ENCODE peak calls at places on chromosome 22, in four cellular contexts. E is CD8-positive, alpha-beta T cell; H is brain microvascular endothelial cell; U is gastrocnemius medialis. A is an unnamed sample.

GRCh38 chr22:23769321-23769965 is 1.7 kb upstream of the CHCHD10 start:
- DNase-seq in E (no peak), U (no peak), H (no peak), A (no peak)

GRCh38 chr22:46660604-46661201 is 40.5 kb downstream of the GRAMD4 start:
- DNase-seq in U (no peak), H (no peak), E (no peak), A (no peak)

GRCh38 chr22:44365196-44365802 is 52.5 kb upstream of the SHISAL1 start:
- DNase-seq in H (no peak), U (no peak), E (no peak), A (no peak)

GRCh38 chr22:45499746-45500145 is 2.9 kb upstream of the FBLN1 start:
- DNase-seq in U (peak; percentile 60), E (no peak), H (no peak), A (no peak)

GRCh38 chr22:43013355-43014061 is 1.4 kb downstream of the PACSIN2 start:
- DNase-seq in E (no peak), U (peak; percentile 61), H (no peak), A (no peak)

GRCh38 chr22:39238966-39239510 is 5.7 kb downstream of the PDGFB start:
- DNase-seq in U (no peak), H (no peak), E (no peak), A (no peak)

GRCh38 chr22:44710474-44711235 is 8.7 kb downstream of the PRR5 start:
- DNase-seq in E (peak; percentile 75), U (no peak), H (no peak), A (no peak)

GRCh38 chr22:43945632-43946390 is 9.4 kb upstream of the SAMM50 start:
- DNase-seq in U (peak; percentile 33), H (peak; percentile 72), E (peak; percentile 72), A (no peak)

GRCh38 chr22:47175761-47176359 is 413.4 kb downstream of the TBC1D22A start:
- DNase-seq in H (no peak), U (no peak), E (no peak), A (no peak)

GRCh38 chr22:44139773-44140172 is 41.0 kb upstream of the PARVG start:
- DNase-seq in E (no peak), U (no peak), H (no peak), A (no peak)

GRCh38 chr22:46308283-46308988 is 11.8 kb downstream of the GTSE1 start:
- DNase-seq in E (no peak), U (no peak), H (no peak), A (no peak)

GRCh38 chr22:19701420-19702145 is 12.7 kb upstream of the SEPTIN5 start:
- DNase-seq in U (no peak), H (no peak), E (no peak), A (no peak)

GRCh38 chr22:25375683-25376082 is 156.2 kb downstream of the CRYBB2 start:
- DNase-seq in U (no peak), H (no peak), E (no peak), A (no peak)

GRCh38 chr22:32850591-32851517 is 49.3 kb downstream of the TIMP3 start:
- DNase-seq in E (no peak), U (peak; percentile 78), H (no peak), A (no peak)

GRCh38 chr22:40533712-40534378 is 102.7 kb downstream of the MRTFA start:
- DNase-seq in E (peak; percentile 60), H (peak; percentile 69), U (no peak), A (no peak)

GRCh38 chr22:19679476-19680099 is 34.7 kb upstream of the SEPTIN5 start:
- DNase-seq in E (peak; percentile 72), H (no peak), U (peak; percentile 25), A (no peak)

GRCh38 chr22:23751441-23751996 is 607 bp upstream of the ZNF70 start:
- DNase-seq in U (peak; percentile 56), H (no peak), E (no peak), A (no peak)

GRCh38 chr22:40712311-40712710 is 33.0 kb downstream of the MCHR1 start:
- DNase-seq in U (no peak), E (no peak), H (no peak), A (no peak)

GRCh38 chr22:19092725-19093124 is 29.5 kb downstream of the DGCR2 start:
- DNase-seq in U (no peak), H (no peak), E (no peak), A (no peak)

GRCh38 chr22:47967841-47968240 is 1205.4 kb downstream of the TBC1D22A start:
- DNase-seq in U (no peak), E (no peak), H (no peak), A (no peak)

GRCh38 chr22:33451851-33452469 is 393.8 kb upstream of the SYN3 start:
- DNase-seq in U (no peak), E (no peak), H (peak; percentile 20), A (no peak)

GRCh38 chr22:25120761-25121212 is 78.9 kb upstream of the CRYBB3 start:
- DNase-seq in E (no peak), H (no peak), U (no peak), A (no peak)

DNA sequence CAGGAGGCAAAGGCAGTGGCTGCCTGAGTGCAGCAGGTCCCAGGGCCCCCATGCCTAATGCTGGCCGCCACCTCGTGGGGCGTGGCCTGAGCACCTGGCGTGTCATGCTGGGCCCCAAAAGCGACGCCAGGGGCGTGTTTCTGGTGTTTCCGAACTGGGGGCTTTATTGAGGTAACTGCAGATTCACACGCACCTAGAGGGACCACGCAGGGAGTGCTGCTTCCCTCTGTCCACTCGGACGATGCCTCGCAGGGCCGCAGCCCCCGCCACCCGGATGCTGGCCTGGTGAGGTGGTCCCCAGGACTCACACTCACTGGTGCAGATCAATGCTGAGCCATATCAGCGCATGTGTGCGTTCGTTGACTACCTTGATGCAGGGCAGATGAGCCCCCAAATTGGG is 736.2 kb downstream of the BRD1 start:
- DNase-seq in U (no peak), H (no peak), E (no peak), A (no peak)
- H3K4me3 ChIP-seq in U (no peak overlapping the region), H (no peak overlapping the region), E (no peak overlapping the region), A (no peak overlapping the region)

GRCh38 chr22:20752873-20753272 is 21.0 kb upstream of the SERPIND1 start:
- DNase-seq in H (no peak), U (no peak), E (no peak), A (no peak)
- H3K4me3 ChIP-seq in H (no peak overlapping the region), U (no peak overlapping the region), E (no peak overlapping the region), A (no peak overlapping the region)

DNA sequence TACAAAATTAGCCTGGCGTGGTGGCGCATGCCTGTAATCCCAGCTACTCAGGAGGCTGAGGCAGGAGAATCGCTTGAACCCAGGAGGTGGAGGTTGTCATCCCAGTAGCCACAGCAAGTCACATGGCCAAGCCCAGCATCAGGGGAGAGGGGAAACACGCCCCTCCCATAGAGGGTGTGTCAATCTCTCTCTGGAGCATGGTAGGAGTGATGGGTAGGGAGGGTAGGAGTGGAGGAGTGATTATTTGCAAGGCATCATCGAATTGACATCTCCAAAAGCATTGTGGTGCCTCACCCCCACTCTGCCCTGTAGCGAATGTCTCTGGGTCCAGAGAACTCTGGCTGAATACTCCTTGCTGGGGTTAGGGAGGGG is 6.1 kb upstream of the SSTR3 start:
- DNase-seq in H (no peak), E (no peak), U (no peak), A (no peak)
- H3K4me3 ChIP-seq in H (no peak overlapping the region), E (peak overlapping the region; percentile 8), U (no peak overlapping the region), A (no peak overlapping the region)

GRCh38 chr22:17674152-17674551 is 35.6 kb downstream of the BCL2L13 start:
- DNase-seq in E (no peak), H (no peak), U (no peak), A (no peak)
- H3K4me3 ChIP-seq in E (no peak overlapping the region), H (no peak overlapping the region), U (no peak overlapping the region), A (no peak overlapping the region)

GRCh38 chr22:30301995-30302809 is 12.9 kb upstream of the CASTOR1 start:
- DNase-seq in E (no peak), H (no peak), U (peak; percentile 52), A (no peak)

GRCh38 chr22:30297276-30298004 is 8.1 kb upstream of the CASTOR1 start:
- DNase-seq in E (no peak), U (no peak), H (no peak), A (no peak)

GRCh38 chr22:30296851-30297250 is 7.5 kb upstream of the CASTOR1 start:
- DNase-seq in U (no peak), E (no peak), H (no peak), A (no peak)

GRCh38 chr22:30298005-30298701 is 8.8 kb upstream of the CASTOR1 start:
- DNase-seq in U (no peak), H (no peak), E (no peak), A (no peak)

GRCh38 chr22:30299322-30299721 is 10.0 kb upstream of the CASTOR1 start:
- DNase-seq in E (no peak), H (no peak), U (no peak), A (no peak)
- H3K4me3 ChIP-seq in E (no peak overlapping the region), H (no peak overlapping the region), U (no peak overlapping the region), A (no peak overlapping the region)

DNA sequence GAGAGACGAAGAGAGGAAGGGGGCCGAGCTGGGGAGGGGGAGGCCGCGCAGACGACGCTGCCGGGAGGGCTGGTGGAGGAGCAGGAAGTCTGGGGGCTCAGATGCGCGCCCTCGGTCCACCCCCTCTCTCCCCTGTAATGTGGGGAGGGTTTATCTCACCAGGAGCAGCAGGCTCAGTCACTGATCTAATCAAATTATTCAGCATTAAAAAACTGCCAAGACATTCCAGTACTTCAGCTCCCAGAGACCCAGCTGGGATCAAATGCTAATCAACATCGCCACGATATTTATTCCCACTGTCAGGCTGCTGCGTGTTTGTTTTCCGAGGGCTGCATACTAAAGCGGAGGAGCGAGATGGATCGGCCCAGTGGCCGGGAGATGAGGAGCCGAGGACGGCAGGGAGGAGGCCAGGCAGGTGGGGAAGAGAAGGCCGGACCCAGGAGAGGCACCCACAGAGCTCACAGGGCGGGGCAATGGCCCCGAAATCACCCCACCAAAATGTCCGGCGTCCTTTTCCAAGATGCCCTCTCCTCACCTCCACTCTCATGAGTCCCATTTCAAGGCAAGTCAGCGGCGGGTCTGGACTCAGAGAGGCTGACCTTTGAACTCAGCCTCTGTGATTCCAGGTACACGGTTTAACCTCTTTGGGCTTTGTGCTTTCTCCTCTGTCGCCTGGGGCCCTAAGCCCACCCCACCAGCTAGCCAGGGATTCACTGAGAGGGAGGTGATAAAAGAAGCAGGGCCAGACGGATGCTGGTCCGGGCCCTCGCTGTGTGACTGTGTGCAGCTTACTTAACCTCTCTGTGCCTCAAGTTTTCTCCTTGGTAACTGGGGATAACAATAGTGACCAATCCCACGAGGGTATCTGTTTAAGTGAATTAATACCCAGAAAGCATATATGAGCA is 502.1 kb downstream of the MN1 start:
- DNase-seq in U (no peak), H (peak; percentile 20), E (no peak), A (no peak)
- H3K4me3 ChIP-seq in U (no peak overlapping the region), H (peak overlapping the region; percentile 27), E (no peak overlapping the region), A (no peak overlapping the region)

GRCh38 chr22:37192232-37192631 is 4.2 kb upstream of the C1QTNF6 start:
- DNase-seq in U (no peak), H (no peak), E (no peak), A (no peak)

GRCh38 chr22:37195921-37196320 is 7.9 kb upstream of the C1QTNF6 start:
- DNase-seq in H (no peak), U (no peak), E (no peak), A (no peak)

GRCh38 chr22:37194750-37195149 is 6.7 kb upstream of the C1QTNF6 start:
- DNase-seq in H (no peak), E (no peak), U (no peak), A (no peak)

GRCh38 chr22:37192741-37193140 is 4.7 kb upstream of the C1QTNF6 start:
- DNase-seq in H (no peak), U (no peak), E (no peak), A (no peak)

GRCh38 chr22:37193629-37194191 is 5.7 kb upstream of the C1QTNF6 start:
- DNase-seq in H (no peak), U (no peak), E (no peak), A (no peak)
- H3K4me3 ChIP-seq in H (no peak overlapping the region), U (no peak overlapping the region), E (peak overlapping the region; percentile 5), A (no peak overlapping the region)

GRCh38 chr22:36383110-36383581 is 4.6 kb downstream of the MYH9 start:
- DNase-seq in U (peak; percentile 27), E (peak; percentile 68), H (peak; percentile 73), A (no peak)
- H3K4me3 ChIP-seq in U (no peak overlapping the region), E (peak overlapping the region; percentile 33), H (peak overlapping the region; percentile 27), A (no peak overlapping the region)